ENCODE peak calls at places on chromosomes 2 and 18, in six cellular contexts. H is stimulated activated CD4-positive, alpha-beta T cell treated with anti-CD3 and anti-CD28 coated beads, Interleukin-4, amount 100 ng/mL, for 1 hour; P is G401; G is pulmonary artery endothelial cell; R is stimulated activated CD8-positive, alpha-beta memory T cell treated with anti-CD3 and anti-CD28 coated beads, Interleukin-15, amount 100 ng/mL, for 4 hours; I is ELF-1. X is an unnamed sample.

GRCh38 chr2:239296020-239296932 is 104.5 kb downstream of the HDAC4 start:
- DNase-seq in H (no peak), P (no peak), G (no peak), R (no peak), I (no peak), X (no peak)

GRCh38 chr2:9556121-9556869 is 665 bp upstream of the ADAM17 start:
- DNase-seq in H (no peak), P (no peak), G (no peak), R (no peak), I (no peak), X (no peak)

GRCh38 chr2:46601328-46601963 is 122.1 kb downstream of the TMEM247 start:
- DNase-seq in H (no peak), P (no peak), G (no peak), R (no peak), I (no peak), X (no peak)

GRCh38 chr18:74869904-74870863 is 272.5 kb downstream of the ZNF407 start:
- DNase-seq in H (no peak), P (no peak), G (no peak), R (no peak), I (peak), X (no peak)

GRCh38 chr2:75720525-75720924 is 9.8 kb upstream of the GCFC2 start:
- DNase-seq in H (no peak), P (no peak), G (no peak), R (no peak), I (no peak), X (no peak)

GRCh38 chr2:74935883-74936483 is 22.5 kb upstream of the POLE4 start:
- DNase-seq in H (no peak), P (no peak), G (no peak), R (no peak), I (no peak), X (no peak)

GRCh38 chr18:48785091-48785614 is 165.6 kb downstream of the SMAD7 start:
- DNase-seq in H (no peak), P (no peak), G (no peak), R (no peak), I (no peak), X (no peak)

GRCh38 chr2:8714283-8714682 is 32.4 kb downstream of the ID2 start:
- DNase-seq in H (no peak), P (no peak), G (no peak), R (no peak), I (no peak), X (no peak)

GRCh38 chr18:54209471-54210180 is 14.8 kb downstream of the MBD2 start:
- DNase-seq in H (no peak), P (no peak), G (no peak), R (no peak), I (peak), X (no peak)

GRCh38 chr2:9990735-9991134 is 39.2 kb downstream of the GRHL1 start:
- DNase-seq in H (no peak), P (peak), G (no peak), R (no peak), I (no peak), X (no peak)

GRCh38 chr18:36580874-36581750 is 247.7 kb downstream of the TPGS2 start:
- DNase-seq in H (no peak), P (no peak), G (no peak), R (no peak), I (no peak), X (peak)

GRCh38 chr18:74191577-74191976 is 43.3 kb downstream of the TIMM21 start:
- DNase-seq in H (no peak), P (no peak), G (no peak), R (no peak), I (no peak), X (no peak)

GRCh38 chr18:24546304-24546703 is 85.9 kb downstream of the HRH4 start:
- DNase-seq in H (no peak), P (no peak), G (no peak), R (no peak), I (no peak), X (no peak)

GRCh38 chr2:64267699-64268098 is 123.5 kb upstream of the PELI1 start:
- DNase-seq in H (no peak), P (no peak), G (peak), R (no peak), I (peak), X (no peak)

GRCh38 chr2:217277646-217278048 is 417.8 kb upstream of the TNP1 start:
- DNase-seq in H (no peak), P (no peak), G (peak), R (no peak), I (peak), X (peak)

GRCh38 chr18:49178736-49179135 is 228.0 kb upstream of the SMAD7 start:
- DNase-seq in H (no peak), P (peak), G (no peak), R (no peak), I (no peak), X (no peak)

GRCh38 chr2:17717666-17718065 is 35.9 kb downstream of the SMC6 start:
- DNase-seq in H (no peak), P (no peak), G (no peak), R (no peak), I (no peak), X (no peak)

GRCh38 chr18:22826726-22827125 is 106.4 kb upstream of the RBBP8 start:
- DNase-seq in H (no peak), P (no peak), G (no peak), R (no peak), I (no peak), X (no peak)

GRCh38 chr18:73835656-73836055 is 312.0 kb downstream of the FBXO15 start:
- DNase-seq in H (no peak), P (no peak), G (no peak), R (no peak), I (no peak), X (no peak)

GRCh38 chr2:13821255-13821880 is 811.1 kb upstream of the LRATD1 start:
- DNase-seq in H (no peak), P (no peak), G (no peak), R (no peak), I (no peak), X (no peak)

GRCh38 chr2:10412380-10412779 is 35.7 kb downstream of the ODC1 start:
- DNase-seq in H (peak), P (peak), G (no peak), R (no peak), I (peak), X (no peak)

GRCh38 chr2:41937921-41938708 is 109.7 kb upstream of the PKDCC start:
- DNase-seq in H (no peak), P (no peak), G (no peak), R (no peak), I (peak), X (no peak)

GRCh38 chr2:99974275-99974674 is 168.1 kb downstream of the AFF3 start:
- DNase-seq in H (no peak), P (no peak), G (no peak), R (no peak), I (no peak), X (no peak)

GRCh38 chr18:76390452-76391035 is 104.5 kb downstream of the ZNF516 start:
- DNase-seq in H (no peak), P (no peak), G (no peak), R (no peak), I (no peak), X (no peak)

GRCh38 chr2:44844651-44845270 is 96.7 kb upstream of the SIX3 start:
- DNase-seq in H (no peak), P (no peak), G (no peak), R (no peak), I (no peak), X (no peak)

GRCh38 chr2:142306126-142306525 is 175.3 kb upstream of the LRP1B start:
- DNase-seq in H (no peak), P (no peak), G (no peak), R (no peak), I (no peak), X (no peak)

GRCh38 chr2:207616185-207616584 is 9.0 kb downstream of the METTL21A start:
- DNase-seq in H (no peak), P (no peak), G (no peak), R (no peak), I (no peak), X (no peak)

GRCh38 chr2:171602352-171602751 is 80.1 kb downstream of the CYBRD1 start:
- DNase-seq in H (no peak), P (no peak), G (no peak), R (no peak), I (no peak), X (no peak)

GRCh38 chr2:216691210-216691741 is 4.1 kb downstream of the IGFBP5 start:
- DNase-seq in H (no peak), P (peak), G (no peak), R (no peak), I (peak), X (no peak)

GRCh38 chr2:38765551-38765950 is 12.5 kb upstream of the GEMIN6 start:
- DNase-seq in H (no peak), P (no peak), G (no peak), R (no peak), I (no peak), X (no peak)

GRCh38 chr2:30301551-30301950 is 70.2 kb downstream of the LBH start:
- DNase-seq in H (no peak), P (no peak), G (no peak), R (no peak), I (peak), X (no peak)

GRCh38 chr2:39150102-39150562 is 29.3 kb upstream of the SOS1 start:
- DNase-seq in H (no peak), P (no peak), G (no peak), R (no peak), I (no peak), X (no peak)

GRCh38 chr2:230762317-230762896 is 49.8 kb downstream of the CAB39 start:
- DNase-seq in H (peak), P (no peak), G (no peak), R (no peak), I (peak), X (no peak)

GRCh38 chr2:10906926-10907479 is 4.7 kb upstream of the KCNF1 start:
- DNase-seq in H (no peak), P (no peak), G (no peak), R (no peak), I (no peak), X (no peak)

GRCh38 chr2:115412501-115412900 is 970.1 kb downstream of the DPP10 start:
- DNase-seq in H (no peak), P (no peak), G (no peak), R (no peak), I (no peak), X (no peak)